ENCODE peak calls at places on chromosomes 12 and 14, in four cellular contexts. R is SHP77; H is uterus; J is stimulated activated naive CD4-positive, alpha-beta T cell treated with Interleukin-2 at 50 U/mL for 16 hours. L is an unnamed sample.

GRCh38 chr14:88327497-88327896 is 4.4 kb upstream of the KCNK10 start:
- DNase-seq in H (no peak), R (no peak), J (no peak), L (no peak)

GRCh38 chr12:98750511-98750910 is 105.4 kb downstream of the APAF1 start:
- DNase-seq in H (peak), J (no peak), R (no peak), L (no peak)

GRCh38 chr14:102516531-102517411 is 7.2 kb upstream of the ANKRD9 start:
- DNase-seq in H (peak), J (peak), R (no peak), L (no peak)

GRCh38 chr14:99244299-99244959 is 27.6 kb downstream of the BCL11B start:
- DNase-seq in H (no peak), R (no peak), J (no peak), L (no peak)

GRCh38 chr14:52878469-52878868 is 72.4 kb downstream of the FERMT2 start:
- DNase-seq in R (no peak), H (no peak), J (no peak), L (no peak)

GRCh38 chr12:74285773-74286172 is 251.9 kb upstream of the ATXN7L3B start:
- DNase-seq in H (no peak), J (no peak), R (no peak), L (no peak)

GRCh38 chr14:20904393-20905029 is 13.3 kb downstream of the RNASE3 start:
- DNase-seq in J (no peak), R (no peak), H (no peak), L (no peak)

GRCh38 chr12:120397827-120398563 is 29.0 kb upstream of the MSI1 start:
- DNase-seq in H (no peak), R (no peak), J (no peak), L (no peak)

GRCh38 chr12:32302218-32302826 is 97.0 kb upstream of the FGD4 start:
- DNase-seq in J (no peak), H (no peak), R (peak), L (no peak)

GRCh38 chr14:90620540-90621204 is 195.6 kb downstream of the TTC7B start:
- DNase-seq in R (no peak), J (no peak), H (no peak), L (no peak)

GRCh38 chr14:61213116-61213720 is 67.9 kb downstream of the TMEM30B start:
- DNase-seq in H (no peak), R (no peak), J (no peak), L (no peak)

GRCh38 chr14:102711946-102712345 is 65.3 kb upstream of the TRAF3 start:
- DNase-seq in J (no peak), H (no peak), R (no peak), L (no peak)

GRCh38 chr12:124774054-124774461 is 89.6 kb downstream of the SCARB1 start:
- DNase-seq in J (peak), H (no peak), R (no peak), L (no peak)

GRCh38 chr12:108214486-108214885 is 85.4 kb downstream of the WSCD2 start:
- DNase-seq in J (no peak), R (no peak), H (no peak), L (no peak)

GRCh38 chr12:6960291-6961277 is 9.4 kb downstream of the PTPN6 start:
- DNase-seq in H (no peak), J (no peak), R (no peak), L (no peak)

GRCh38 chr12:110135012-110135411 is 10.9 kb downstream of the IFT81 start:
- DNase-seq in H (no peak), J (no peak), R (no peak), L (no peak)

GRCh38 chr14:38145142-38145541 is 62.6 kb upstream of the SSTR1 start:
- DNase-seq in R (no peak), J (no peak), H (no peak), L (no peak)

GRCh38 chr14:90503582-90503981 is 106.8 kb downstream of the CALM1 start:
- DNase-seq in R (no peak), H (no peak), J (no peak), L (no peak)

GRCh38 chr12:78835493-78835892 is 29.1 kb upstream of the SYT1 start:
- DNase-seq in J (no peak), R (no peak), H (no peak), L (no peak)

GRCh38 chr12:82627799-82628198 is 58.9 kb upstream of the TMTC2 start:
- DNase-seq in H (no peak), R (peak), J (no peak), L (no peak)